ENCODE peak calls at places on chromosomes 11 and 22, in five cellular contexts. N is stimulated activated CD4-positive, alpha-beta T cell treated with anti-CD3 and anti-CD28 coated beads, Interleukin-15, amount 100 ng/mL, for 48 hours; H is SJSA1; E is hippocampal formation; W is GOT3. I is an unnamed sample.

GRCh38 chr11:85758480-85759039 is 52.4 kb downstream of the SYTL2 start:
- DNase-seq in W (no peak), H (no peak), N (no peak), E (no peak), I (no peak)

GRCh38 chr22:27834364-27835185 is 33.0 kb upstream of the MN1 start:
- DNase-seq in H (no peak), N (no peak), E (no peak), W (no peak), I (no peak)

GRCh38 chr11:124707813-124708212 is 31.9 kb upstream of the NRGN start:
- DNase-seq in H (no peak), N (no peak), W (no peak), E (no peak), I (no peak)

GRCh38 chr11:16739326-16739875 is 954 bp downstream of the C11orf58 start:
- DNase-seq in N (no peak), E (no peak), W (no peak), H (no peak), I (no peak)

GRCh38 chr22:29092243-29092642 is 19.4 kb downstream of the KREMEN1 start:
- DNase-seq in W (no peak), N (no peak), H (no peak), E (no peak), I (no peak)

GRCh38 chr11:132632641-132633124 is 899.6 kb downstream of the OPCML start:
- DNase-seq in H (peak), W (no peak), E (peak), N (no peak), I (peak)

GRCh38 chr11:125365196-125365931 is 130.7 kb downstream of the FEZ1 start:
- DNase-seq in N (no peak), E (no peak), H (no peak), W (no peak), I (no peak)

GRCh38 chr11:72306186-72306585 is 62.2 kb upstream of the PHOX2A start:
- DNase-seq in E (no peak), W (no peak), N (no peak), H (no peak), I (no peak)

GRCh38 chr11:75346912-75347647 is 4.4 kb downstream of the ARRB1 start:
- DNase-seq in W (no peak), N (no peak), H (no peak), E (no peak), I (no peak)

GRCh38 chr22:30486661-30487115 is 14.9 kb upstream of the SEC14L3 start:
- DNase-seq in H (no peak), N (no peak), W (no peak), E (no peak), I (no peak)

GRCh38 chr11:68401856-68402255 is 58.7 kb upstream of the PPP6R3 start:
- DNase-seq in E (no peak), H (no peak), W (no peak), N (no peak), I (no peak)

GRCh38 chr11:128913806-128914205 is 22.6 kb downstream of the KCNJ5 start:
- DNase-seq in E (no peak), W (no peak), H (no peak), N (no peak), I (no peak)

GRCh38 chr11:95147364-95147905 is 57.8 kb downstream of the ENDOD1 start:
- DNase-seq in H (peak), E (peak), N (no peak), W (no peak), I (peak)

GRCh38 chr11:75782540-75783263 is 14.1 kb downstream of the DGAT2 start:
- DNase-seq in N (no peak), E (no peak), W (no peak), H (no peak), I (no peak)

GRCh38 chr11:67498544-67498972 is 6.6 kb downstream of the PITPNM1 start:
- DNase-seq in N (no peak), W (no peak), E (no peak), H (no peak), I (no peak)

GRCh38 chr11:2526808-2527381 is 82.1 kb downstream of the KCNQ1 start:
- DNase-seq in H (no peak), W (no peak), E (no peak), N (no peak), I (no peak)

GRCh38 chr11:126790550-126790981 is 210.0 kb downstream of the KIRREL3 start:
- DNase-seq in H (peak), W (no peak), N (no peak), E (peak), I (no peak)

GRCh38 chr22:39999144-39999757 is 4.5 kb downstream of the FAM83F start:
- DNase-seq in W (no peak), E (no peak), H (no peak), N (no peak), I (peak)

GRCh38 chr11:120811731-120812130 is 212.2 kb upstream of the TBCEL start:
- DNase-seq in E (no peak), N (no peak), W (no peak), H (no peak), I (no peak)

GRCh38 chr11:111665779-111666178 is 63.5 kb downstream of the SIK2 start:
- DNase-seq in W (no peak), H (peak), E (no peak), N (no peak), I (no peak)

GRCh38 chr11:74870485-74870884 is 78.4 kb downstream of the XRRA1 start:
- DNase-seq in N (no peak), E (no peak), W (no peak), H (no peak), I (no peak)

GRCh38 chr11:61744181-61744580 is 8.3 kb upstream of the MYRF start:
- DNase-seq in N (no peak), W (no peak), H (no peak), E (no peak), I (no peak)

GRCh38 chr22:50314081-50314454 is 6.6 kb upstream of the PLXNB2 start:
- DNase-seq in W (no peak), H (no peak), N (no peak), E (no peak), I (no peak)

GRCh38 chr11:72012897-72013721 is 14.4 kb downstream of the IL18BP start:
- DNase-seq in W (no peak), H (no peak), N (no peak), E (peak), I (no peak)

GRCh38 chr11:64127267-64128072 is 38.4 kb downstream of the MACROD1 start:
- DNase-seq in E (no peak), N (no peak), H (no peak), W (no peak), I (no peak)

GRCh38 chr11:121661796-121662508 is 209.2 kb upstream of the SORL1-AS1 start:
- DNase-seq in N (no peak), H (no peak), W (no peak), E (no peak), I (no peak)

GRCh38 chr11:32110795-32111194 is 19.9 kb downstream of the RCN1 start:
- DNase-seq in N (no peak), E (no peak), H (no peak), W (no peak), I (no peak)

GRCh38 chr11:43944761-43945311 is 2.4 kb downstream of the C11orf96 start:
- DNase-seq in H (peak), E (peak), W (peak), N (peak), I (no peak)

GRCh38 chr22:45640941-45641621 is 30.6 kb upstream of the ATXN10 start:
- DNase-seq in H (no peak), E (no peak), N (no peak), W (no peak), I (no peak)

GRCh38 chr11:29641201-29641600 is 375.6 kb downstream of the KCNA4 start:
- DNase-seq in E (no peak), W (no peak), N (no peak), H (no peak), I (no peak)

I was measured in LoVo.